ENCODE peak calls at places on chromosomes 7 and 10, in eight cellular contexts. U, S, B, A, I, N, Z and P are unnamed samples.

GRCh38 chr7:121595949-121596692 is 200.0 kb upstream of the FAM3C start:
- DNase-seq in B (no peak), N (no peak), Z (no peak), A (no peak), S (no peak), U (no peak), I (no peak), P (no peak)

GRCh38 chr10:80104066-80104926 is 25.8 kb downstream of the TMEM254 start:
- DNase-seq in Z (no peak), B (no peak), I (peak), S (no peak), N (no peak), U (no peak), A (no peak), P (no peak)

GRCh38 chr10:89250814-89251416 is 660 bp downstream of the LIPA start:
- DNase-seq in Z (no peak), S (no peak), U (no peak), A (no peak), B (no peak), N (no peak), I (no peak), P (no peak)

GRCh38 chr7:26307226-26307625 is 15.6 kb downstream of the SNX10 start:
- DNase-seq in S (no peak), U (no peak), B (no peak), Z (no peak), N (no peak), I (peak), A (peak), P (no peak)

GRCh38 chr7:155203059-155203881 is 94.4 kb upstream of the INSIG1 start:
- DNase-seq in A (no peak), U (no peak), I (no peak), N (no peak), S (no peak), Z (no peak), B (peak), P (no peak)

GRCh38 chr10:130138479-130138866 is 2.3 kb downstream of the GLRX3 start:
- DNase-seq in I (no peak), U (peak), B (peak), N (no peak), Z (no peak), S (peak), A (peak), P (peak)

GRCh38 chr10:87634311-87634710 is 25.4 kb upstream of the PAPSS2 start:
- DNase-seq in U (no peak), Z (no peak), A (no peak), N (no peak), S (no peak), B (no peak), I (no peak), P (no peak)

GRCh38 chr10:121880842-121881423 is 46.9 kb downstream of the ATE1 start:
- DNase-seq in Z (no peak), N (no peak), S (no peak), B (no peak), A (no peak), I (no peak), U (no peak), P (no peak)

GRCh38 chr10:77899080-77899477 is 27.5 kb downstream of the DLG5 start:
- DNase-seq in N (no peak), B (no peak), A (peak), Z (no peak), S (no peak), U (no peak), I (no peak), P (peak)

GRCh38 chr10:103544657-103545310 is 51.3 kb downstream of the NEURL1 start:
- DNase-seq in B (no peak), U (no peak), Z (no peak), I (peak), N (no peak), A (no peak), S (no peak), P (no peak)

GRCh38 chr10:77431209-77431611 is 206.4 kb downstream of the KCNMA1 start:
- DNase-seq in B (no peak), I (no peak), S (no peak), A (no peak), Z (no peak), N (no peak), U (no peak), P (no peak)